ENCODE peak calls at places on chromosome 22, in eight cellular contexts. Z is HCT116, E is GM23338, V is non-pigmented ciliary epithelial cell, F is NCI-H1092 treated with DMSO at 0.1 percent for 48 hours, T is right lobe of liver, Q is NCI-H2171 treated with DMSO at 0.1 percent for 48 hours, J is transverse colon. K is an unnamed sample.

GRCh38 chr22:24542641-24543040 is 12.3 kb downstream of the GUCD1 start:
- DNase-seq in V (no peak), Z (no peak), F (no peak), T (peak; percentile 87), Q (no peak), J (no peak), E (no peak), K (peak; percentile 88)

GRCh38 chr22:23682827-23683355 is 7.9 kb upstream of the RGL4 start:
- DNase-seq in J (no peak), E (peak; percentile 2), Q (no peak), Z (no peak), V (no peak), F (no peak), T (no peak), K (peak; percentile 33)

GRCh38 chr22:42829311-42829710 is 27.8 kb downstream of the ARFGAP3 start:
- DNase-seq in J (no peak), V (no peak), Q (no peak), E (no peak), F (no peak), T (no peak), Z (no peak), K (peak; percentile 4)

GRCh38 chr22:42433754-42434153 is 1.6 kb upstream of the NFAM1 start:
- DNase-seq in T (no peak), V (no peak), J (no peak), Z (no peak), Q (peak; percentile 97), F (peak; percentile 70), E (no peak), K (no peak)

GRCh38 chr22:27409299-27409698 is 392.3 kb downstream of the MN1 start:
- DNase-seq in Z (no peak), T (no peak), F (no peak), J (no peak), E (no peak), Q (no peak), V (no peak), K (no peak)

GRCh38 chr22:45878901-45879551 is 97.9 kb downstream of the WNT7B start:
- DNase-seq in J (no peak), V (no peak), T (peak; percentile 31), E (no peak), Z (no peak), F (no peak), Q (no peak), K (no peak)

GRCh38 chr22:27639180-27640086 is 162.1 kb downstream of the MN1 start:
- DNase-seq in V (no peak), E (no peak), Z (no peak), F (no peak), Q (no peak), T (no peak), J (no peak), K (no peak)

GRCh38 chr22:33848251-33848650 is 72.0 kb downstream of the LARGE1 start:
- DNase-seq in J (no peak), V (no peak), F (no peak), T (no peak), Z (no peak), Q (no peak), E (peak; percentile 40), K (no peak)